ENCODE peak calls at places on chromosome 19, in four cellular contexts. G is K562, R is HepG2, H is GM12891. U is an unnamed sample.

GRCh38 chr19:9000933-9001332 is 9.3 kb downstream of the MUC16 start:
- DNase-seq in G (no peak), H (no peak), R (no peak), U (no peak)

GRCh38 chr19:50978772-50979390 is 4.8 kb downstream of the KLK7 start:
- DNase-seq in R (no peak), H (no peak), G (no peak), U (no peak)

GRCh38 chr19:5932593-5933262 is 18.7 kb downstream of the CAPS start:
- DNase-seq in R (no peak), H (no peak), G (no peak), U (no peak)

GRCh38 chr19:12757544-12758274 is 6.1 kb downstream of the BEST2 start:
- DNase-seq in G (peak), H (peak), R (peak), U (peak)

GRCh38 chr19:33641956-33642498 is 20.3 kb downstream of the CHST8 start:
- DNase-seq in R (no peak), H (no peak), G (no peak), U (no peak)

GRCh38 chr19:18644144-18645034 is 7.6 kb downstream of the KLHL26 start:
- DNase-seq in G (no peak), R (no peak), H (no peak), U (no peak)

GRCh38 chr19:1394252-1395193 is 6.8 kb downstream of the GAMT start:
- DNase-seq in R (no peak), H (no peak), G (peak), U (no peak)

GRCh38 chr19:1568320-1569019 is at the start of gene MEX3D:
- DNase-seq in R (peak), H (peak), G (peak), U (peak)

GRCh38 chr19:50300814-50301606 is 28.2 kb downstream of the KCNC3 start:
- DNase-seq in G (no peak), H (no peak), R (peak), U (no peak)

GRCh38 chr19:10230155-10230903 is 802 bp downstream of the S1PR2 start:
- DNase-seq in G (peak), R (no peak), H (no peak), U (no peak)

GRCh38 chr19:7994923-7995682 is 10.3 kb downstream of the ELAVL1 start:
- DNase-seq in G (no peak), H (no peak), R (no peak), U (no peak)

GRCh38 chr19:42111384-42111783 is 20.9 kb downstream of the POU2F2 start:
- DNase-seq in H (no peak), R (no peak), G (no peak), U (no peak)

GRCh38 chr19:17671906-17672305 is 16.2 kb downstream of the UNC13A start:
- DNase-seq in H (no peak), R (peak), G (peak), U (no peak)

GRCh38 chr19:28217064-28217463 is 995.9 kb downstream of the UQCRFS1 start:
- DNase-seq in G (no peak), H (no peak), R (no peak), U (no peak)

GRCh38 chr19:18194554-18195238 is 1.7 kb downstream of the MPV17L2 start:
- DNase-seq in G (peak), H (peak), R (no peak), U (peak)

GRCh38 chr19:32363632-32364031 is 18.2 kb downstream of the ZNF507 start:
- DNase-seq in G (no peak), R (no peak), H (no peak), U (no peak)

GRCh38 chr19:34960103-34960805 is 3.8 kb downstream of the ZNF792 start:
- DNase-seq in R (no peak), H (no peak), G (no peak), U (no peak)

GRCh38 chr19:27759896-27760295 is 1453.1 kb downstream of the UQCRFS1 start:
- DNase-seq in R (no peak), G (no peak), H (no peak), U (no peak)

GRCh38 chr19:13226983-13227382 is 76.8 kb downstream of the IER2 start:
- DNase-seq in H (no peak), G (no peak), R (no peak), U (no peak)

GRCh38 chr19:7494416-7495098 is 5.7 kb upstream of the PEX11G start:
- DNase-seq in G (peak), R (peak), H (no peak), U (no peak)

GRCh38 chr19:10137751-10138682 is 18.3 kb upstream of the EIF3G start:
- DNase-seq in R (no peak), G (no peak), H (no peak), U (no peak)

GRCh38 chr19:10142701-10143375 is 23.1 kb upstream of the EIF3G start:
- DNase-seq in H (no peak), G (no peak), R (no peak), U (no peak)

GRCh38 chr19:2032296-2032941 is 16.9 kb upstream of the BTBD2 start:
- DNase-seq in H (no peak), R (no peak), G (no peak), U (no peak)

GRCh38 chr19:49921871-49922755 is 6.9 kb upstream of the ATF5 start:
- DNase-seq in R (no peak), H (no peak), G (no peak), U (no peak)

GRCh38 chr19:7550987-7551761 is 15.7 kb downstream of the PNPLA6 start:
- DNase-seq in H (no peak), G (peak), R (no peak), U (no peak)

GRCh38 chr19:27974082-27974513 is 1238.9 kb downstream of the UQCRFS1 start:
- DNase-seq in R (peak), G (peak), H (no peak), U (no peak)

GRCh38 chr19:12841094-12841493 is 2.8 kb downstream of the MAST1 start:
- DNase-seq in G (peak), H (no peak), R (no peak), U (no peak)

GRCh38 chr19:42594617-42595489 is at the start of gene CEACAM8:
- DNase-seq in G (no peak), H (no peak), R (no peak), U (no peak)

GRCh38 chr19:14081797-14082674 is 3.5 kb downstream of the C19orf67 start:
- DNase-seq in R (no peak), H (no peak), G (peak), U (peak)

GRCh38 chr19:33482486-33482885 is 39.1 kb downstream of the PEPD start:
- DNase-seq in R (no peak), G (no peak), H (no peak), U (no peak)

DNA sequence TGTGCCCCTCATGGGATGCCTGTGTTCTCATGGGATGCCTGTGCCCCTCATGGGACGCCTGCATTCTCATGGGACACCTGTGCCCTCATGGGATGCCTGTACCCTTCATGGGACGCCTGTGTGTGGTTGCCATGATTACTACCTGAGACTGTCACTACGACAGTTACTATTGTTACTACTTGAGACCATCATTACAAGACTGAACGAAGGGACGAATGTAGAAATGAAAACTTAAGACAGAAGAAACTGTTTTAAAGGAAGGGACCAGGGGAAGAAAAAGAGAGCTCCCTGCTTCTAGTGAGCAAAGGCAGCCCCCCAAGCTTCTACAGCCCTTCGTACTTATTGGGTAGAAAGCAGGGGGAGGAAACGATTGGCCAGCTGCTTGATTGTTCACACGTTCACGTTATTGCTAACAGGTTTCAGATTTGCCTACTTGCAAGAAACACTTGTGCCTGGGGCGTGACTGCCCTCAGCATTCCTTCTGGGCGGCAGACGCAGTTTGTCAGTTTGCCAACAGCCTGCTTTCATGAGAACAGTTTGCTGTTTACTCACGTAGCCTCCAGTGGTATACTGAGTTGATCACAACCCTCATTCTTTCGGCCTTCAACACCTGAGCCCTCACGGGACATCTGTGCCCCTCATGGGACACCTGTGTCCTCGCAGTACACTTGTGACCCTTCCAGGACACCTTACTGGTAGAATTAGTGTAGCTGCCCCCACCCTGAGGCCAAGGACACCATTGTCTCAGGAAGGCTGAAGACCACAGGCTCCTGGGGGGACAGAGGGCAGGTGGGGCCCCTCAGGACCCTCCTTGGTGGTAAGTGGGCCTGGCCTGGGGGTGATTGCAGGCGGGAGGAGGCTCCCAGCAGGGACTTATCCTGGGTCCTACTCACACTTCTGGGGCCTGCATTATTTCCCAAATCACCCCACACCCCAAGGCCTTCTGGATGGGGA is 2.5 kb upstream of the S1PR4 start:
- DNase-seq in R (no peak), G (no peak), H (no peak), U (no peak)
- TF ChIP-seq POLR2A in R (no peak), G (no peak), H (no peak), U (no peak)

GRCh38 chr19:57599377-57599760 is 316 bp upstream of the ZNF530 start:
- DNase-seq in G (no peak), H (no peak), R (no peak), U (no peak)

GRCh38 chr19:57599761-57600383 is at the start of gene ZNF530:
- DNase-seq in H (peak), R (peak), G (peak), U (peak)
- TF ChIP-seq TAF1 in H (no peak), R (peak), G (peak), U (no peak)

GRCh38 chr19:16351133-16351809 is 26.6 kb downstream of the KLF2 start:
- DNase-seq in R (no peak), G (peak), H (no peak), U (no peak)
- TF ChIP-seq POLR2AphosphoS5 in R (no peak), G (no peak), H (no peak), U (no peak)

GRCh38 chr19:38497907-38498306 is 64.4 kb downstream of the RYR1 start:
- DNase-seq in G (no peak), H (no peak), R (no peak), U (no peak)
- TF ChIP-seq POLR2A in G (no peak), H (no peak), R (no peak), U (no peak)

GRCh38 chr19:53010494-53010893 is 3.2 kb upstream of the ERVV-1 start:
- DNase-seq in H (no peak), R (no peak), G (no peak), U (no peak)
- TF ChIP-seq TAF1 in H (no peak), R (no peak), G (no peak), U (no peak)

GRCh38 chr19:55193481-55193880 is 13.4 kb upstream of the SYT5 start:
- DNase-seq in H (no peak), G (no peak), R (no peak), U (no peak)

GRCh38 chr19:55186080-55186479 is 6.0 kb upstream of the SYT5 start:
- DNase-seq in R (no peak), G (no peak), H (no peak), U (no peak)

GRCh38 chr19:55189424-55189823 is 9.3 kb upstream of the SYT5 start:
- DNase-seq in G (no peak), R (no peak), H (no peak), U (no peak)

GRCh38 chr19:55188620-55189019 is 8.5 kb upstream of the SYT5 start:
- DNase-seq in R (no peak), H (no peak), G (no peak), U (no peak)
- TF ChIP-seq POLR2AphosphoS5 in R (no peak), H (no peak), G (no peak), U (no peak)

GRCh38 chr19:46787040-46787330 is 1.4 kb downstream of the SLC1A5 start:
- DNase-seq in G (no peak), H (no peak), R (no peak), U (no peak)

GRCh38 chr19:46788101-46788967 is at the start of gene SLC1A5:
- DNase-seq in H (peak), G (peak), R (peak), U (peak)

GRCh38 chr19:46788968-46789338 is 559 bp upstream of the SLC1A5 start:
- DNase-seq in G (no peak), H (no peak), R (no peak), U (no peak)

GRCh38 chr19:46786236-46787039 is 2.0 kb downstream of the SLC1A5 start:
- DNase-seq in H (peak), R (peak), G (peak), U (peak)

DNA sequence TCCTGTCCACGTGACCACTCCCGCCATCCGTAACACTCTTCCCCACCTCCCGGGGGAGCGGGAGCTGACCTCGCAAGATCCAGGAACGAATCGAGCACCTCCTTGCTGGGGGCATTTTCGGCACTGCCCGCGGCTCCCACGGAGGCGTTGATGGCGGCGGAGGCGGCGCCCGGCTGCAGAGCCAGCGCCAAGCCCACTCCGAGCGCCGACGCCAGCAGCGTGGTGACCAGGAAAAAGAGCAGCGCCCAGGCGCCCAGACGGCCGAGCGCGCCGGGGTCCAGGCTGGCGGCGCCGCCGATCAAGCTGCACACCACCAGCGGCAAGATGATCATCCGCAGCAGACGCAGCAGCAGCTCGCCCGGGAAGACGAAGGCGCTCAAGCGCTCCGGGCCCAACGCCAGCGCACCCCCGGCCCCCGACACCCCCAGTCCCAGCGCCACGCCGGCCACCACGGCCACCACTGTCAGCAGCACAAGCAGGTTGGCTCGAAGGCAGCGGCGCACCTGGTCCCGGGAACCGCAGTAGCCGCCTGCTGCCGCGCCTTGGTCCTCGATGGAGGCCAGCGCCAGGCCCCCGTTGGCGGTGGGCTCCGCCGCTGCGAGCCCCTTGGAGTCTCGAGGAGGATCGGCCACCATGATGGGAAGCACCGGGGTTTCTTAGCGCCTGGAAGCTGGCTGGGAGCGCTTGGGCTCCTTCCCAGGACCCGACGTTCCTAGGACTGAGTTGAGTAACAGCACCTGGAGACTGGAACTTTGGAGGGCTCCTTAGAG is 878 bp downstream of the SLC1A5 start:
- DNase-seq in H (no peak), R (peak), G (no peak), U (no peak)
- TF ChIP-seq POLR2A in H (no peak), R (no peak), G (no peak), U (no peak)

GRCh38 chr19:46959962-46960556 is 59.6 kb upstream of the NPAS1 start:
- DNase-seq in G (no peak), H (no peak), R (no peak), U (no peak)

GRCh38 chr19:46962030-46962570 is 57.5 kb upstream of the NPAS1 start:
- DNase-seq in H (no peak), R (no peak), G (no peak), U (no peak)

GRCh38 chr19:46955114-46955812 is 64.4 kb upstream of the NPAS1 start:
- DNase-seq in R (peak), H (no peak), G (peak), U (no peak)

GRCh38 chr19:46955813-46956371 is 63.7 kb upstream of the NPAS1 start:
- DNase-seq in R (no peak), G (no peak), H (no peak), U (no peak)

GRCh38 chr19:46958542-46958941 is 61.1 kb upstream of the NPAS1 start:
- DNase-seq in R (peak), G (no peak), H (no peak), U (no peak)
- TF ChIP-seq TAF1 in R (no peak), G (no peak), H (no peak), U (no peak)